ENCODE peak calls at places on chromosomes 7 and 10, in five cellular contexts. H, T, W, M and L are unnamed samples.

GRCh38 chr7:39294022-39294421 is 272.2 kb upstream of the YAE1 start:
- DNase-seq in H (no peak), T (no peak), M (no peak), W (no peak), L (no peak)

GRCh38 chr10:80718024-80718423 is 180.3 kb downstream of the SH2D4B start:
- DNase-seq in W (no peak), H (no peak), T (no peak), M (no peak), L (no peak)

GRCh38 chr7:81986745-81987470 is 217.1 kb upstream of the HGF start:
- DNase-seq in T (no peak), M (no peak), W (no peak), H (no peak), L (no peak)

GRCh38 chr10:63103971-63104409 is 29.1 kb upstream of the NRBF2 start:
- DNase-seq in W (no peak), M (peak), T (peak), H (no peak), L (no peak)

GRCh38 chr7:72785166-72785955 is 42.6 kb downstream of the TYW1B start:
- DNase-seq in T (no peak), W (no peak), H (peak), M (peak), L (peak)

GRCh38 chr7:43039346-43039745 is 73.1 kb upstream of the HECW1 start:
- DNase-seq in H (peak), W (no peak), T (no peak), M (peak), L (peak)

GRCh38 chr7:4774804-4775280 is 581 bp upstream of the AP5Z1 start:
- DNase-seq in M (peak), H (peak), T (no peak), W (peak), L (peak)

GRCh38 chr7:35498416-35498815 is 196.5 kb downstream of the HERPUD2 start:
- DNase-seq in T (no peak), M (no peak), W (no peak), H (no peak), L (no peak)

GRCh38 chr7:108407674-108408073 is 48.6 kb downstream of the NRCAM start:
- DNase-seq in T (no peak), W (no peak), M (no peak), H (no peak), L (no peak)

GRCh38 chr10:78868861-78869260 is 199.9 kb upstream of the ZMIZ1 start:
- DNase-seq in W (no peak), H (no peak), M (no peak), T (no peak), L (no peak)